ENCODE peak calls at places on chromosomes 3 and 15, in four cellular contexts. A, G, P and V are unnamed samples.

GRCh38 chr3:185930393-185931107 is 7.3 kb downstream of the TRA2B start:
- DNase-seq in A (no peak), G (peak; percentile 27), P (no peak), V (no peak)

GRCh38 chr3:58609990-58610389 is 32.8 kb upstream of the FAM107A start:
- DNase-seq in G (no peak), P (no peak), A (no peak), V (no peak)

GRCh38 chr3:47425383-47425778 is 44.6 kb downstream of the PTPN23 start:
- DNase-seq in P (no peak), A (peak; percentile 8), G (no peak), V (no peak)

GRCh38 chr15:91165850-91166249 is 65.8 kb downstream of the SV2B start:
- DNase-seq in G (no peak), A (no peak), P (no peak), V (no peak)

GRCh38 chr3:191473766-191474198 is 12.8 kb downstream of the PYDC2 start:
- DNase-seq in P (no peak), G (no peak), A (peak; percentile 8), V (no peak)

GRCh38 chr15:62416535-62416934 is 251.4 kb upstream of the C2CD4B start:
- DNase-seq in A (no peak), P (no peak), G (no peak), V (no peak)

GRCh38 chr15:67775265-67775664 is 50.0 kb upstream of the SKOR1 start:
- DNase-seq in P (no peak), A (no peak), G (no peak), V (no peak)

GRCh38 chr3:10992017-10992945 is at the start of gene SLC6A1:
- DNase-seq in A (no peak), P (no peak), G (no peak), V (no peak)

GRCh38 chr15:59399465-59400102 is 26.9 kb upstream of the MYO1E start:
- DNase-seq in G (no peak), A (no peak), P (no peak), V (no peak)

GRCh38 chr15:45157056-45157455 is 27.3 kb downstream of the DUOX1 start:
- DNase-seq in A (peak; percentile 37), G (no peak), P (no peak), V (no peak)

GRCh38 chr3:49165771-49166751 is at the start of gene CCDC71:
- DNase-seq in G (peak; percentile 65), P (peak; percentile 18), A (peak; percentile 90), V (no peak)

GRCh38 chr15:80059786-80060489 is 462 bp downstream of the ZFAND6 start:
- DNase-seq in P (peak; percentile 32), A (peak; percentile 89), G (peak; percentile 58), V (no peak)

DNA sequence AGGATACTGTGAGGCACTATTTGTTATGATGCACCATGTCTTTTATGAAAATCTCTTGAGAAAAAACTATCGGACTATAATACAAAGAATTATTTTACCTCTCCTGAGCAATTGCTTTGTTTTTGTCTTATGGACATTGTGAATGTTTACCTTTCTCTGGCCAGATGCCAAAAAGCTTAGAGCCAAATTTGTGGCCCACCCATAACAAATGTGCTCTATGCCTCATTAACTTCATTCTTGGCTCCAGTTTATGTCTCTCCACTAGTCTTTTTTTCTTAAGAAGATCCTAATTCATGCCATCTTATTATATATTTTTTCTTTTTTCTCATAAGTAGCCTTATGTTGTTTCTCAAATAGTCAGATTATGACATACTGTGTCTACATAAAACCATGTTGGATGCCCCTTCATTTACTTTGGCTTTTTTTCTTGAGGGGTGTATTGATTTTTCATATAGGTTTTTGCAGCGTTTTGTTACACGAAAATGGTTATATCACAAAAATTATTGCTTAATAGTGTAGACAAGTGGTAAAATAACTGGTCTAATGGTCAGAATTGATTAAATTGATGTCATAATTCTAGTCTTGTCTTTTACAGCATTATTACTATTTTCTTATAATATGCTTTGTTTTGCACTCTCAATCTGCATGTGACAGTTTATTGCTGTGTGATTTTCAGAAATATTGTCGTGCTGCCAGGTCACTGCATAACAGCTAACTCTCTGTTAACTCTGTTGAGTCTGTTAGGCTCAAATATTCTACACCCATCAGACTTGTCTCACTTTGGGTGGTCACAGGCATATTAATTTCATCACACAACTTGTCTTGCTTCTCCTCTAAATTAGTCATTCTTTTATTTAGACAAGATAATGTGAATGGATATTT is 18.2 kb downstream of the SENP8 start:
- DNase-seq in P (no peak), G (no peak), A (no peak), V (no peak)
- TF ChIP-seq POLR2AphosphoS5 in P (no peak), G (no peak), A (no peak), V (no peak)

DNA sequence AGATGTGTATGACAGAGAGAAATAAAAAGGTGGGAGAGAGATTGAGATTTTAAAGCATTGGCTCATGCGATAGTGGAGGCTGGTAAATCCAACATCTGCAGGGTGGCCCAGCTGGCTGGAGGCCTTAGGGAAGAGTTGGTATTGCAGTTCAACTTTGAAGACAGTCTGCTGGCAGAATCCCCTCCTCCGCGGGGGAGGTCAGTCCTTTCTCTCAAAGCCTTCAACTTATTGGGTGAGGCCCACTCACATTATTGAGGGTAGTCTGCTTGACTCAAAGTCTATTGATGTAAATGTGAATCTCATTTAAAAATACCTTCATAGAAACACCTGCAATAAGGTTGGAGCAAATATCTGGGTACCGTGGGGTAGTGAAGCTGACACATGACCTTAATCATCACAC is 31.8 kb upstream of the PROK2 start:
- DNase-seq in A (no peak), P (no peak), G (no peak), V (no peak)
- H3K9ac ChIP-seq in A (no peak overlapping the region), P (no peak overlapping the region), G (no peak overlapping the region), V (no peak overlapping the region)

DNA sequence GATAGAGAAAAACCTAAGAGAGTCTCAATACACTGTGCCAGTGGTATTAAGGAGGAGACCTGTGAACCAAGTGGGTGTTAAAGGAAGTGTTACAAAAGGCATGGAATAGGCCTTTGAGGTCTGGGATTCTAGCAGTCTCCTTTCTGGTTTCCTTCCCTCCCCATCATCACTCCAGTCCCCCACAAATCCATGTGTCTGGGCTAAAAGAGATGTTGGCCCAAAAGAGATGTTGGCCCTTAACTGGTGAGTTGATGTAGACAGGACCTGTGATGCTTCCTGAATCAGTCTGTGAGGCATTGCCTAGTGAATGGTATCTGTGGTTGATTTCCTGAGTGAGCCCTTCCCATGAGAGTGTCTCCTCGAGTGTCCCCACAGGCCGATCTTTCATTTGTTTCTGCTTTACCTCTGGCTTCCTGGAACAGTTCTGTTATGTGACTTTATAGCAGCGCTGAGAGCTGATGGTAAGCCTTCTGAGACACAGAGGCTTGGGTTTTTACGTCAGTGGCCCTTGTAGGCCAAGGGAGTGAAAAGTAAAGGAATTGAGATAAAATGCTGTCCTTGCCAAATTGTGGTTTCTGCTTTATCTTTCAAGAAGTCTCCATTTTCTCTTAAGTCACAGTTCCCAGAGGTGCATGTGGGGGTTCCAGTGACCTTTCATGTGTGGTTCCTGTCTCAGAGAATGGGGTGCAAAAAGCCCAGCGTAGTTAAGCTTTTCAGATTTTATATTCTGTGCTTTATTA is 87.8 kb downstream of the KLHL25 start:
- DNase-seq in G (peak; percentile 70), A (no peak), P (no peak), V (no peak)
- TF ChIP-seq POLR2AphosphoS5 in G (no peak), A (no peak), P (no peak), V (no peak)

GRCh38 chr3:130915567-130916292 is 21.8 kb downstream of the ATP2C1 start:
- DNase-seq in G (no peak), P (no peak), A (no peak), V (peak; percentile 47)
- H3K9ac ChIP-seq in G (no peak overlapping the region), P (no peak overlapping the region), A (no peak overlapping the region), V (no peak overlapping the region)